ENCODE peak calls at places on chromosomes 4 and X, in nine cellular contexts. D is CD4-positive, CD25-positive, alpha-beta regulatory T cell; W is heart right ventricle; C is tibial artery; I is GM23248; F is right atrium auricular region; H is suprapubic skin; K is iPS DF 6.9; Z is aorta. S is an unnamed sample.

GRCh38 chr4:106344324-106344970 is 24.1 kb downstream of the GIMD1 start:
- DNase-seq in F (no peak), C (no peak), W (no peak), D (no peak), Z (no peak), H (no peak), I (peak; percentile 77), K (no peak), S (peak; percentile 47)

GRCh38 chr4:147731611-147732515 is at the start of gene ARHGAP10:
- DNase-seq in H (peak; percentile 90), I (peak; percentile 85), C (peak; percentile 88), F (peak; percentile 82), D (peak; percentile 68), W (peak; percentile 81), K (no peak), Z (peak; percentile 92), S (peak; percentile 93)

GRCh38 chr4:108113229-108113628 is 55.5 kb downstream of the LEF1 start:
- DNase-seq in C (no peak), I (no peak), H (no peak), Z (no peak), F (no peak), W (no peak), D (peak; percentile 87), K (no peak), S (no peak)

GRCh38 chr4:114926508-114926907 is 186.9 kb downstream of the NDST4 start:
- DNase-seq in C (no peak), Z (no peak), H (no peak), K (no peak), W (no peak), D (no peak), I (no peak), F (no peak), S (no peak)

GRCh38 chrX:148588649-148589310 is 88.4 kb downstream of the AFF2 start:
- DNase-seq in H (no peak), W (no peak), F (no peak), Z (no peak), I (peak; percentile 41), K (no peak), C (no peak), D (no peak), S (no peak)

GRCh38 chr4:118282692-118283091 is 70.1 kb downstream of the PRSS12 start:
- DNase-seq in I (peak; percentile 87), D (no peak), H (no peak), C (no peak), Z (no peak), W (no peak), K (no peak), F (no peak), S (peak; percentile 40)

GRCh38 chr4:24853142-24853541 is 57.8 kb downstream of the SOD3 start:
- DNase-seq in H (no peak), F (no peak), I (no peak), D (no peak), K (no peak), W (no peak), C (no peak), Z (no peak), S (peak; percentile 7)

GRCh38 chrX:150868625-150869024 is 29.8 kb downstream of the CD99L2 start:
- DNase-seq in I (no peak), Z (no peak), K (no peak), W (no peak), F (no peak), C (no peak), H (no peak), D (no peak), S (peak; percentile 24)

DNA sequence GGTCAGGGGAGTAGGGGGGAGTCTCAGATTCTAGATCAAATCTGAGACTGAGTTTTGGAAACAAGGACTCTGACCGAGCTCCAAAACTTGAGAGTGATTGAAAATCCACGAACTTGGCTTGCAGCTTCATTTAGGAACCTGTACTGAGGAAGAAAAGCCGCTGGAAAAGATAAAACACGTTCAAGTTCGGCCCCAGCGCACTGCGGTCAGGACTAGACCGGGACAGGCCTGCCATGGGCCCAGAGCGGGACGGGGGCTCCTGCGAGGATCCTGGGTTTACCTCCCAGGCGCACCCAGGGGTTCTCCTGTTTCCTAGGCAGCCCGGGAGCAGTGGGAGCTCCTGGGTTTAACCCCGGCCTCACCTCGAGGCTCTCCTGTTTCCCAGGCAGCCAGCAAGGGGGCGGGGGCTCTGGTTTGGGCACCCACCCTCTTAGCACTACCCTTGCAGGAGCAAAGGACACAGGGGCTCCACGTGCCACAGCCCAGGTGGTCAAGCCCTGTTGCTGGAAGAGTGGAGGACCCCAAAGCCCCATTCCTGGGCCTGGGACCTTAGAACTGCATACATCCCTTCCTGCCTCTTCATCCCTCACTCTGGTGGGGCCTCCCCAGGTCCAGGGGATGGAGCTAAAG is 74.5 kb downstream of the ABLIM2 start:
- DNase-seq in H (no peak), D (no peak), W (no peak), K (no peak), I (no peak), Z (peak; percentile 71), C (no peak), F (no peak), S (no peak)
- H3K4me1 ChIP-seq in H (peaks cover 3% of the 10 kb centered on the region), D (no peaks in the 10 kb centered on the region), W (peaks cover 14% of the 10 kb centered on the region), K (peaks cover 5% of the 10 kb centered on the region), I (no peaks in the 10 kb centered on the region), Z (no peaks in the 10 kb centered on the region), C (no peaks in the 10 kb centered on the region), F (no peaks in the 10 kb centered on the region), S (peaks cover 10% of the 10 kb centered on the region)

DNA sequence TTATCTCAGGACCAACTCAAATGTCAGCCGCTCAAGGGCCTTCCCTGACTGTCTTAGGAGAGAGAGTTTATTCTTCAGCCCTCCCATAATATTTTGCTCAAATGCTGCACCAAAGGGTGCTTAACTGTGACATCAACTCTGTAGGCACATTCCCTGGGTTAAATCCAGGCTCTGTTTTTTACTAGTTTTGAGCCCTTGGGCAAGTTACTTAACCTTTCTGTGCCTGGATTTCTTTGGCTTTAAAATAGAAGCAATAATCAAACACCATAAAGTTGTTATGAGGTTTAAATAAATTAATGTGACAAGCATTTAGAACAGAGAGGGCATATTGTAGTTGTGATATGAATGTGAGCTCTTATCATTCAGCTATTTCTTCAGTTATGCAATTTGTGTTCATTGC is 54.2 kb upstream of the LIMCH1 start:
- DNase-seq in F (no peak), D (no peak), C (no peak), W (no peak), I (no peak), K (no peak), Z (no peak), H (no peak), S (no peak)
- H3K27me3 ChIP-seq in F (no peaks in the 10 kb centered on the region), D (no peaks in the 10 kb centered on the region), C (no peaks in the 10 kb centered on the region), W (no peaks in the 10 kb centered on the region), I (no peaks in the 10 kb centered on the region), K (no peaks in the 10 kb centered on the region), Z (no peaks in the 10 kb centered on the region), H (no peaks in the 10 kb centered on the region), S (no peaks in the 10 kb centered on the region)

DNA sequence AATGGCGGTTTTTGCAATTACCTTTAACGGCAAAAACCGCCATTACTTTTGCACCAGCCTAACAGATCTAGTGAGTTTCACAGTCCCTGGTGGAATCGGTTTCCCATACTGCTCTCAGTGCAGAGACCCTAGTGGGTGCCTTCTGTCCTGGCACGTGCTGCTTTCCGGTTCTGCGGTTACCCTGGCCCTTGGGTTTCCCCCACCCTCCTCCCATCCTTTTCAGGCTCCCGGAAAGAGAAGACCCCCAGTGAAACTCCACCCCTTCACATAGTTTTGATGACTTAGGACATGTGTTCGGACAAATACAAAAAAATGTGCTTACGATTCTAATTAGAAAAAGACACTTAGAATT is 36.9 kb downstream of the NLGN3 start:
- DNase-seq in D (no peak), C (no peak), K (no peak), W (no peak), I (peak; percentile 28), Z (no peak), F (no peak), H (no peak), S (peak; percentile 25)
- H3K4me3 ChIP-seq in D (peak overlapping the region; percentile 87), C (peak overlapping the region; percentile 58), K (peak overlapping the region; percentile 30), W (peak overlapping the region; percentile 36), I (peak overlapping the region; percentile 86), Z (peak overlapping the region; percentile 69), F (peak overlapping the region; percentile 43), H (peak overlapping the region; percentile 50), S (peak overlapping the region; percentile 86)

GRCh38 chr4:159298502-159298901 is 195.6 kb downstream of the RAPGEF2 start:
- DNase-seq in Z (no peak), W (no peak), H (no peak), D (no peak), F (no peak), I (peak; percentile 89), C (no peak), K (no peak), S (peak; percentile 79)
- H3K4me1 ChIP-seq in Z (peaks cover 1% of the 10 kb centered on the region), W (peaks cover 16% of the 10 kb centered on the region), H (peaks cover 14% of the 10 kb centered on the region), D (no peaks in the 10 kb centered on the region), F (no peaks in the 10 kb centered on the region), I (peaks cover 49% of the 10 kb centered on the region), C (peaks cover 11% of the 10 kb centered on the region), K (peaks cover 1% of the 10 kb centered on the region), S (peaks cover 24% of the 10 kb centered on the region)

GRCh38 chr4:8125526-8126056 is 33.0 kb downstream of the ABLIM2 start:
- DNase-seq in K (no peak), Z (no peak), C (no peak), W (peak; percentile 2), D (no peak), H (no peak), F (no peak), I (no peak), S (no peak)

GRCh38 chr4:8126523-8126922 is 32.1 kb downstream of the ABLIM2 start:
- DNase-seq in W (peak; percentile 1), K (no peak), H (no peak), C (no peak), D (no peak), F (no peak), I (no peak), Z (no peak), S (no peak)

GRCh38 chr4:8128096-8128856 is 30.3 kb downstream of the ABLIM2 start:
- DNase-seq in I (no peak), W (peak; percentile 3), K (no peak), Z (no peak), D (no peak), H (no peak), C (no peak), F (no peak), S (no peak)

GRCh38 chr4:8129136-8129535 is 29.5 kb downstream of the ABLIM2 start:
- DNase-seq in C (no peak), I (no peak), Z (no peak), F (no peak), D (no peak), W (no peak), K (no peak), H (no peak), S (no peak)

DNA sequence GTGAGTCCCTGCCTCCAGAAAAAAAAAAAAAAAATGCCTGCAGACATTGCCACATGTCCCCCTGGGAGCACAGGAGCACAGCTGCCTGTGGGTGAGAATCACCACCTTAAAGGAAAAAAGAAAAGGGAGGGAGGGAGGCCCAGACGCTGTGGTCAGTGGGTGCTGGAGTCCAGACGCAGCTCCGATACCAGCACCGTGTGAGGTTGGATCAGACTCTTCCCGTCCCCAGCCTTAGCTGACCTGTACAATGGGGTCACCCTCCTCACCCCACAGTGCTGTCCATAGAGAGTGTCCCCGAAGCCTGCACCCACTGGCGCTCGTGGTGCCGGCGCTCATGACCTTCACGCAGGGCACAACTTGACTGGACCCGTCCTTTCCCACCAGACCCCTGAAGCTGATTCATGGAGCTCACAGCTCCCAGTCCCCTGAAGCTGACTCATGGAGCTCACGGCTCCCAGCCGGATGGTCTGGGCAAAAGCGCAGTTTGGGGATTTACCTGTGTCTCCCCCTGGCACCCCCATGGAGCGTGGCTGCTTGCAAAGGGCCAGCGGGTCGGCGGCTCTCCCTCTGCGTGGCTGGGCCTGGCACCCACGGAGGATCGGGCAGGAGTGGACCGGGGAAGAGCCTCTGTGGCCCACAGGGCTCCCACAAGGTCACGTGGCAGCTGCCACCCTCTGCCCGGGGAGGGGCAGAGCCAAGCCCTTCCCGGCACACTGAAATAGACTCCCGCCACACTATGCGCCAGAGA is 31.4 kb downstream of the ABLIM2 start:
- DNase-seq in F (no peak), C (no peak), W (peak; percentile 6), H (no peak), K (no peak), Z (no peak), I (no peak), D (no peak), S (no peak)
- H3K27me3 ChIP-seq in F (no peaks in the 10 kb centered on the region), C (no peaks in the 10 kb centered on the region), W (no peaks in the 10 kb centered on the region), H (peaks cover 9% of the 10 kb centered on the region), K (no peaks in the 10 kb centered on the region), Z (no peaks in the 10 kb centered on the region), I (peaks cover 25% of the 10 kb centered on the region), D (no peaks in the 10 kb centered on the region), S (peaks cover 71% of the 10 kb centered on the region)